ENCODE peak calls at places on chromosomes 16 and 17, in six cellular contexts. R is AG04450, T is ovary, P is heart left ventricle, D is PC-3, N is Peyer's patch. Z is an unnamed sample.
A peak's percentile ranks its signal among the peaks of the same experiment; 100 is the strongest.

GRCh38 chr17:17792551-17793377 is 44.0 kb downstream of the SREBF1 start:
- DNase-seq in R (no peak), T (peak; percentile 74), P (peak; percentile 61), D (peak; percentile 7), N (no peak), Z (no peak)

GRCh38 chr17:82055965-82056728 is 4.4 kb downstream of the GPS1 start:
- DNase-seq in R (no peak), T (peak; percentile 17), P (peak; percentile 23), D (no peak), N (no peak), Z (no peak)

GRCh38 chr16:54424043-54424451 is 137.5 kb upstream of the IRX3 start:
- DNase-seq in R (no peak), T (no peak), P (no peak), D (no peak), N (no peak), Z (no peak)

GRCh38 chr17:67221062-67221998 is 23.7 kb downstream of the HELZ start:
- DNase-seq in R (no peak), T (no peak), P (no peak), D (peak; percentile 54), N (no peak), Z (no peak)

GRCh38 chr16:89828199-89828869 is at the start of gene SPIRE2:
- DNase-seq in R (no peak), T (peak; percentile 66), P (peak; percentile 77), D (peak; percentile 70), N (peak; percentile 73), Z (peak; percentile 71)

GRCh38 chr16:3171181-3171854 is 16.7 kb upstream of the OR1F1 start:
- DNase-seq in R (no peak), T (no peak), P (no peak), D (no peak), N (no peak), Z (no peak)

GRCh38 chr17:42277342-42277712 is 1.1 kb upstream of the STAT5B start:
- DNase-seq in R (no peak), T (no peak), P (no peak), D (no peak), N (peak; percentile 47), Z (peak; percentile 47)

GRCh38 chr16:35431829-35432663 is 1972.6 kb downstream of the TP53TG3F start:
- DNase-seq in R (no peak), T (no peak), P (no peak), D (no peak), N (no peak), Z (no peak)

GRCh38 chr16:47905771-47906170 is 250.0 kb downstream of the ABCC12 start:
- DNase-seq in R (no peak), T (no peak), P (no peak), D (peak; percentile 79), N (no peak), Z (no peak)

GRCh38 chr16:66701061-66701460 is 4.5 kb upstream of the CMTM4 start:
- DNase-seq in R (no peak), T (no peak), P (no peak), D (no peak), N (no peak), Z (no peak)

GRCh38 chr17:43713494-43714162 is 45.0 kb downstream of the SOST start:
- DNase-seq in R (no peak), T (no peak), P (peak; percentile 47), D (peak; percentile 60), N (no peak), Z (peak; percentile 27)

GRCh38 chr17:78121801-78122220 is 6.7 kb downstream of the TMC6 start:
- DNase-seq in R (no peak), T (no peak), P (no peak), D (no peak), N (no peak), Z (no peak)

GRCh38 chr17:78120971-78121800 is 7.4 kb downstream of the TMC6 start:
- DNase-seq in R (no peak), T (no peak), P (peak; percentile 23), D (no peak), N (peak; percentile 83), Z (no peak)

GRCh38 chr17:78122991-78123249 is 5.6 kb downstream of the TMC6 start:
- DNase-seq in R (no peak), T (no peak), P (no peak), D (no peak), N (no peak), Z (no peak)

GRCh38 chr17:78123258-78123929 is 5.2 kb downstream of the TMC6 start:
- DNase-seq in R (no peak), T (no peak), P (no peak), D (no peak), N (no peak), Z (no peak)

GRCh38 chr17:78122221-78122990 is 6.1 kb downstream of the TMC6 start:
- DNase-seq in R (no peak), T (no peak), P (peak; percentile 25), D (no peak), N (peak; percentile 53), Z (no peak)
- H3K4me3 ChIP-seq in R (no peak overlapping the region), T (no peak overlapping the region), P (no peak overlapping the region), D (no peak overlapping the region), N (no peak overlapping the region), Z (no peak overlapping the region)

GRCh38 chr16:6335072-6335471 is 997.6 kb upstream of the RBFOX1 start:
- DNase-seq in R (no peak), T (no peak), P (no peak), D (peak; percentile 5), N (no peak), Z (no peak)
- TF ChIP-seq CTCF in R (peak; percentile 51), T (no peak), P (peak; percentile 24), D (peak; percentile 47), N (no peak), Z (peak; percentile 32)

GRCh38 chr17:51152766-51153209 is 571 bp upstream of the NME1 start:
- DNase-seq in R (no peak), T (no peak), P (no peak), D (peak; percentile 40), N (no peak), Z (peak; percentile 26)
- H3K27ac ChIP-seq in R (peak overlapping the region; percentile 61), T (peak overlapping the region; percentile 58), P (peak overlapping the region; percentile 88), D (peak overlapping the region; percentile 40), N (peak overlapping the region; percentile 72), Z (peak overlapping the region; percentile 74)

DNA sequence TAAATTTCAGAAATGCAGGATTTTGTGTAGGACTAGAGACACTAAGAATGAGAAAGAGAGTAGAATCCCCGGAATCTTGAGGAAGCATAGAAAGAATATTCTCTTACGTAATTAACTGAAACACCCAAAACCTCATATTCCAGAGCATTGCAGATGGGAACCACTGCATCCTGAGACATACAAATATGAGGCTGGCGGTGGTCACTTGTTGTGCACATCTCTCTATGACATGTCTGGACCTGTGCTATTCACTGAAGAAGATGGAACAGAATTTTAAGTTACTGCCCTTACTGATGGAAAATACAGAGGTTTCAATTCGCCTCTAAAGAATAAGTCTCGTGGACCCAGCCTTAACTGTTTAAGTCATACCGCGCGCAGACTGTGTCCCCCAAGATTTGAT is 806 bp downstream of the RAD51C start:
- DNase-seq in R (no peak), T (no peak), P (no peak), D (no peak), N (no peak), Z (no peak)
- H3K4me3 ChIP-seq in R (peak overlapping the region; percentile 83), T (peak overlapping the region; percentile 67), P (peak overlapping the region; percentile 79), D (peak overlapping the region; percentile 76), N (peak overlapping the region; percentile 55), Z (peak overlapping the region; percentile 63)

DNA sequence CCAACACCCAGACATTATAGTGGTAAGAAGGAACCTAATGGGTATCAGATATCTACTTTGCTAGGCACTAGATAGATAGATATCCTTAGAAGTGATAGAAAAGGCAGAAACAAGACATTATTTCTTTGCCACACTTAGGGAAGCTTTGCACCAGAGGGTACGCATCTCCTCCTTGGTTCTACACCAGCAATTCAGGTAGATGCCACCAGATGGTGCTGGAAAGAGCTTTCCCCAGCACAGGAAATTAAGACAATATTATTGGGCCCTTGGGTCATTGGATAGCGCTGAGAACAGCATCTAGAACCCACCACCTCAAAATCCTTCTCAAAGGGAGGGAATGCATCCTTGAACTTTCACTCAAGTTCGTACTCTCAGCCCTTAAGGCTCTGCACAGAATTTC is 173.8 kb upstream of the CCL2 start:
- DNase-seq in R (no peak), T (no peak), P (no peak), D (peak; percentile 25), N (no peak), Z (no peak)
- TF ChIP-seq CTCF in R (peak; percentile 42), T (no peak), P (peak; percentile 29), D (peak; percentile 35), N (no peak), Z (no peak)

GRCh38 chr17:56781944-56782737 is 51.6 kb downstream of the C17orf67 start:
- DNase-seq in R (no peak), T (no peak), P (no peak), D (peak; percentile 20), N (no peak), Z (no peak)

GRCh38 chr17:56786989-56787482 is 46.7 kb downstream of the C17orf67 start:
- DNase-seq in R (peak; percentile 91), T (no peak), P (no peak), D (peak; percentile 99), N (peak; percentile 79), Z (no peak)

GRCh38 chr17:56785396-56785795 is 48.3 kb downstream of the C17orf67 start:
- DNase-seq in R (no peak), T (no peak), P (no peak), D (peak; percentile 97), N (no peak), Z (no peak)

GRCh38 chr17:56785997-56786680 is 47.6 kb downstream of the C17orf67 start:
- DNase-seq in R (no peak), T (no peak), P (no peak), D (peak; percentile 83), N (peak; percentile 50), Z (no peak)
- H3K27ac ChIP-seq in R (no peak overlapping the region), T (no peak overlapping the region), P (no peak overlapping the region), D (peak overlapping the region; percentile 98), N (peak overlapping the region; percentile 57), Z (no peak overlapping the region)

GRCh38 chr16:71567931-71568330 is 9.0 kb downstream of the TAT start:
- DNase-seq in R (no peak), T (no peak), P (no peak), D (no peak), N (no peak), Z (no peak)

GRCh38 chr16:71562552-71562951 is 14.3 kb downstream of the TAT start:
- DNase-seq in R (no peak), T (no peak), P (no peak), D (no peak), N (no peak), Z (no peak)

GRCh38 chr16:71568541-71568940 is 8.4 kb downstream of the TAT start:
- DNase-seq in R (no peak), T (no peak), P (no peak), D (no peak), N (no peak), Z (no peak)

GRCh38 chr16:71564377-71564967 is 12.4 kb downstream of the TAT start:
- DNase-seq in R (no peak), T (peak; percentile 17), P (no peak), D (peak; percentile 2), N (no peak), Z (peak; percentile 93)

GRCh38 chr16:71565812-71566700 is 10.8 kb downstream of the TAT start:
- DNase-seq in R (no peak), T (no peak), P (no peak), D (no peak), N (no peak), Z (no peak)
- H3K4me3 ChIP-seq in R (no peak overlapping the region), T (no peak overlapping the region), P (no peak overlapping the region), D (peak overlapping the region; percentile 69), N (peak overlapping the region; percentile 53), Z (no peak overlapping the region)

Z was measured in colonic mucosa.